ENCODE peak calls at places on chromosomes 5 and 9, in eight cellular contexts. X is A549, V is adrenal gland, P is uterus, U is sigmoid colon, T is stomach, N is GM12891, Y is thyroid gland. W is an unnamed sample.
A peak's percentile ranks its signal among the peaks of the same experiment; 100 is the strongest.

GRCh38 chr9:102309379-102309778 is 570.9 kb upstream of the GRIN3A start:
- DNase-seq in Y (no peak), X (no peak), P (no peak), T (no peak), N (no peak), U (no peak), V (no peak), W (no peak)

GRCh38 chr9:16828335-16829281 is 41.9 kb downstream of the BNC2 start:
- DNase-seq in X (no peak), T (no peak), N (no peak), Y (peak; percentile 66), P (peak; percentile 23), V (peak; percentile 22), U (peak; percentile 78), W (no peak)

GRCh38 chr5:153896117-153896516 is 142.6 kb downstream of the FAM114A2 start:
- DNase-seq in N (no peak), V (no peak), P (no peak), T (no peak), X (no peak), U (no peak), Y (no peak), W (no peak)

GRCh38 chr5:127337876-127338275 is 47.3 kb downstream of the MEGF10 start:
- DNase-seq in P (no peak), U (no peak), V (no peak), X (no peak), Y (no peak), N (no peak), T (no peak), W (no peak)

GRCh38 chr5:51843893-51844292 is 460.6 kb downstream of the ISL1 start:
- DNase-seq in N (no peak), U (no peak), X (no peak), P (no peak), V (no peak), Y (no peak), T (no peak), W (no peak)

GRCh38 chr5:6765612-6766525 is 52.6 kb downstream of the TENT4A start:
- DNase-seq in N (peak; percentile 76), X (peak; percentile 91), U (peak; percentile 77), T (peak; percentile 86), Y (peak; percentile 79), V (peak; percentile 82), P (peak; percentile 24), W (peak; percentile 70)

GRCh38 chr9:115250646-115251045 is 132.7 kb upstream of the TNC start:
- DNase-seq in U (no peak), Y (no peak), V (no peak), X (no peak), N (no peak), P (no peak), T (no peak), W (no peak)

GRCh38 chr5:35232124-35232523 is 1.8 kb upstream of the PRLR start:
- DNase-seq in Y (no peak), U (no peak), P (no peak), V (no peak), N (no peak), T (no peak), X (no peak), W (no peak)

GRCh38 chr5:116375926-116376325 is 198.7 kb downstream of the SEMA6A start:
- DNase-seq in V (no peak), U (no peak), X (no peak), N (no peak), Y (no peak), P (no peak), T (no peak), W (no peak)

GRCh38 chr9:14347408-14348224 is 33.7 kb upstream of the NFIB start:
- DNase-seq in Y (peak; percentile 53), N (no peak), U (peak; percentile 77), V (peak; percentile 26), X (peak; percentile 52), P (no peak), T (no peak), W (peak; percentile 28)
- TF ChIP-seq POLR2A in Y (no peak), N (no peak), U (no peak), V (no peak), X (peak; percentile 43), P (no peak), T (no peak), W (no peak)

GRCh38 chr9:130233587-130233945 is 32.0 kb upstream of the HMCN2 start:
- DNase-seq in Y (no peak), N (no peak), X (no peak), V (peak; percentile 12), P (no peak), U (no peak), T (no peak), W (no peak)
- TF ChIP-seq POLR2A in Y (no peak), N (no peak), X (no peak), V (no peak), P (no peak), U (no peak), T (no peak), W (no peak)

GRCh38 chr9:89390068-89390555 is 71.8 kb downstream of the SECISBP2 start:
- DNase-seq in Y (no peak), U (no peak), V (no peak), T (no peak), P (no peak), X (no peak), N (no peak), W (no peak)
- TF ChIP-seq POLR2A in Y (no peak), U (no peak), V (no peak), T (no peak), P (no peak), X (no peak), N (no peak), W (no peak)

GRCh38 chr5:620152-620551 is 8.0 kb downstream of the CEP72 start:
- DNase-seq in T (no peak), N (no peak), X (no peak), Y (no peak), U (peak; percentile 44), P (peak; percentile 6), V (no peak), W (no peak)
- TF ChIP-seq POLR2A in T (no peak), N (no peak), X (no peak), Y (no peak), U (no peak), P (no peak), V (no peak), W (no peak)

DNA sequence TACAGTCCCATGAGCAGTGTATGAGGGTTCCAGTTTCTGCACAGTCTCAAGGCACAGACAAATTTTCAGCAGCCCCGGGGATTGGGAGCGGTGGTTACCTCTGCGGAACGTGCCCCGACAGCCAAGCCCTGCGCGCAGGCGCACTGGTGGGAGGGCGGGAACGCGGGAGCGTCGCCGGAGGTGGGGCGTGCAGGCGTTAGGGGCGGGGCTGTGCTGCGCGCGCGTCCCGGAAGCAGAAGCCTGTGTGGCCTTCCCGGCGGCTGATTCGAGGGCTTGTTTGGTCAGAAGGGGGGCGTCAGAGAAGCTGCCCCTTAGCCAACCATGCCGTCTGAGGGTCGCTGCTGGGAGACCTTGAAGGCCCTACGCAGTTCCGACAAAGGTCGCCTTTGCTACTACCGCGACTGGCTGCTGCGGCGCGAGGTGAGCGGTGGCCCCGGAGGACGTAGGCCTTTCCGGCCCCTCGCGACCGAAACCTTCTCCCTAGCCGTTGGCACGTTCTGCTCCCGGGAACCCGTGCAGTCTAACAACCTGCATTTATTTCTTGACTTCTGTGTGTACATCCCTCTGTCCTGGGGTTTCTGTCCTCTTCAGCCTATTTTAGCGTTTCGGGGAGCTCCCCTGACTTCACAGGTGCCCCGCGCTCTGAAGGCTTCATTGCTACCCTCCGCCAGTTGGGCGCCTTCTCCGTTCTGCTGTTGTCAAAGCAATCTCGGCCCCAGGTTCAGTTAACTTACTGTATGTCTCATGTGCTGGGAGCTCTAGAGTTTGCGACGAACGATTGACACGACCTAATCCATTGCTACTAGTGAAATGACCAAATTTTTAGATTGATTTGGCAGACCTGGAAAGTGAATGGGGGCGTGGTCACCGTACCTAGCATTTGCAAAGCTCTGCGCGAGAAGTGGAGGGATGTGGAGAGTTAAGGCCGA is at the start of gene GLE1:
- DNase-seq in V (peak; percentile 93), N (peak; percentile 96), P (peak; percentile 93), T (peak; percentile 97), Y (peak; percentile 97), X (peak; percentile 98), U (peak; percentile 96), W (peak; percentile 96)
- TF ChIP-seq POLR2A in V (peak; percentile 78), N (peak; percentile 80), P (peak; percentile 37), T (no peak), Y (peak; percentile 25), X (peak; percentile 91), U (peak; percentile 51), W (peak; percentile 83)

GRCh38 chr5:177133845-177134652 is 476 bp downstream of the NSD1 start:
- DNase-seq in V (peak; percentile 64), Y (peak; percentile 44), P (peak; percentile 57), N (no peak), U (peak; percentile 80), X (peak; percentile 38), T (peak; percentile 49), W (peak; percentile 80)
- TF ChIP-seq POLR2A in V (peak; percentile 31), Y (no peak), P (no peak), N (peak; percentile 50), U (peak; percentile 18), X (peak; percentile 17), T (no peak), W (no peak)

GRCh38 chr5:157311595-157311994 is 45.7 kb downstream of the CYFIP2 start:
- DNase-seq in N (no peak), T (no peak), U (no peak), Y (no peak), P (no peak), X (no peak), V (no peak), W (peak; percentile 5)
- TF ChIP-seq POLR2A in N (no peak), T (no peak), U (no peak), Y (no peak), P (no peak), X (no peak), V (no peak), W (no peak)